ENCODE peak calls at places on chromosomes 5 and 9, in nine cellular contexts. M is stimulated activated CD4-positive, alpha-beta T cell treated with anti-CD3 and anti-CD28 coated beads, Interleukin-15, amount 100 ng/mL, for 24 hours; O is GM13977; U is lower lobe of right lung; J is stimulated activated effector memory CD8-positive, alpha-beta T cell treated with anti-CD3 and anti-CD28 coated beads, Interleukin-12 subunit alpha, Interleukin-12 subunit beta, amount 100 ng/mL, for 72 hours; F is left ventricle myocardium inferior; R is effector CD8-positive, alpha-beta T cell; Y is GM23248; V is PC-3. N is an unnamed sample.

GRCh38 chr9:127187231-127187956 is 65.0 kb upstream of the ANGPTL2 start:
- DNase-seq in Y (peak; percentile 99), J (no peak), U (peak; percentile 48), O (no peak), M (no peak), R (no peak), F (peak; percentile 54), V (peak; percentile 90), N (no peak)

GRCh38 chr9:70409800-70410199 is 4.7 kb downstream of the KLF9 start:
- DNase-seq in U (no peak), V (no peak), F (no peak), R (no peak), M (no peak), Y (no peak), J (no peak), O (no peak), N (no peak)

GRCh38 chr5:72692273-72692672 is 124.2 kb upstream of the TNPO1 start:
- DNase-seq in M (no peak), J (no peak), Y (peak; percentile 61), F (no peak), O (no peak), V (no peak), R (no peak), U (no peak), N (no peak)

GRCh38 chr5:135222171-135222681 is 176.8 kb downstream of the MACROH2A1 start:
- DNase-seq in F (no peak), O (no peak), U (no peak), J (no peak), M (no peak), Y (no peak), R (no peak), V (peak; percentile 76), N (no peak)

GRCh38 chr9:115295749-115296148 is 177.8 kb upstream of the TNC start:
- DNase-seq in O (no peak), F (no peak), V (no peak), M (no peak), Y (no peak), R (no peak), U (no peak), J (no peak), N (no peak)

GRCh38 chr9:118640836-118641557 is 728.2 kb downstream of the BRINP1 start:
- DNase-seq in J (no peak), Y (peak; percentile 39), V (no peak), F (no peak), R (no peak), O (no peak), U (no peak), M (no peak), N (no peak)

GRCh38 chr9:84278131-84278530 is 62.4 kb downstream of the SLC28A3 start:
- DNase-seq in O (no peak), U (no peak), V (peak; percentile 46), M (no peak), Y (peak; percentile 70), J (no peak), F (no peak), R (no peak), N (no peak)

GRCh38 chr9:69582018-69582417 is 90.2 kb downstream of the APBA1 start:
- DNase-seq in O (no peak), R (no peak), J (no peak), U (no peak), F (no peak), V (no peak), M (no peak), Y (no peak), N (no peak)

GRCh38 chr5:95892784-95893354 is 68.8 kb downstream of the ELL2 start:
- DNase-seq in R (no peak), Y (peak; percentile 65), F (no peak), O (no peak), M (peak; percentile 42), V (peak; percentile 56), U (no peak), J (no peak), N (no peak)